ENCODE peak calls at places on chromosomes 2 and 18, in six cellular contexts. G is cardiac muscle cell; D is GM23248; Z is skeletal muscle cell; S is CD8-positive, alpha-beta T cell; W is small intestine. K is an unnamed sample.

GRCh38 chr18:74906189-74906588 is 302.8 kb downstream of the PTGR3 start:
- DNase-seq in G (no peak), D (no peak), Z (peak; percentile 41), W (peak; percentile 45), S (no peak), K (no peak)

GRCh38 chr2:72092099-72092498 is 55.6 kb downstream of the CYP26B1 start:
- DNase-seq in S (no peak), Z (no peak), D (no peak), W (peak; percentile 97), G (no peak), K (no peak)

GRCh38 chr2:237244976-237245646 is 159.4 kb downstream of the COPS8 start:
- DNase-seq in G (peak; percentile 98), D (peak; percentile 83), Z (peak; percentile 84), S (no peak), W (no peak), K (no peak)

GRCh38 chr2:100767224-100767653 is 52.7 kb upstream of the NPAS2 start:
- DNase-seq in Z (no peak), S (no peak), D (peak; percentile 78), W (no peak), G (peak; percentile 36), K (peak; percentile 64)

GRCh38 chr18:36297419-36298112 is at the start of gene FHOD3:
- DNase-seq in S (no peak), Z (no peak), G (peak; percentile 88), W (peak; percentile 14), D (peak; percentile 81), K (no peak)

GRCh38 chr2:170502400-170503135 is 212.6 kb upstream of the SP5 start:
- DNase-seq in Z (no peak), D (no peak), G (no peak), W (no peak), S (no peak), K (no peak)

GRCh38 chr2:10320933-10321332 is 18.2 kb downstream of the HPCAL1 start:
- DNase-seq in D (no peak), W (no peak), G (no peak), S (no peak), Z (no peak), K (no peak)

GRCh38 chr2:240919786-240920782 is 13.9 kb downstream of the CROCC2 start:
- DNase-seq in W (no peak), Z (no peak), D (no peak), S (no peak), G (no peak), K (no peak)

GRCh38 chr2:207796585-207797350 is 27.1 kb upstream of the FZD5 start:
- DNase-seq in G (peak; percentile 25), D (no peak), Z (no peak), W (peak; percentile 82), S (no peak), K (no peak)

GRCh38 chr2:120978359-120979050 is 242.8 kb downstream of the GLI2 start:
- DNase-seq in Z (no peak), D (no peak), S (no peak), W (no peak), G (no peak), K (no peak)

GRCh38 chr2:160751021-160751420 is 257.4 kb upstream of the RBMS1 start:
- DNase-seq in D (peak; percentile 72), Z (no peak), G (no peak), W (no peak), S (no peak), K (no peak)

GRCh38 chr18:40159141-40160017 is 1795.7 kb upstream of the PIK3C3 start:
- DNase-seq in W (peak; percentile 2), Z (no peak), S (no peak), D (peak; percentile 68), G (peak; percentile 68), K (peak; percentile 0)

GRCh38 chr18:12595571-12596255 is 62.2 kb downstream of the SPIRE1 start:
- DNase-seq in G (no peak), D (no peak), Z (no peak), S (no peak), W (no peak), K (no peak)

GRCh38 chr2:202494300-202494699 is 118.2 kb downstream of the BMPR2 start:
- DNase-seq in W (peak; percentile 17), S (no peak), D (peak; percentile 86), Z (peak; percentile 44), G (peak; percentile 66), K (peak; percentile 24)

GRCh38 chr2:241125626-241126025 is 23.5 kb upstream of the MTERF4 start:
- DNase-seq in S (no peak), D (no peak), G (no peak), Z (no peak), W (no peak), K (no peak)

GRCh38 chr2:230411484-230412368 is 4.3 kb upstream of the SP100 start:
- DNase-seq in S (peak; percentile 49), D (peak; percentile 87), W (peak; percentile 82), G (peak; percentile 72), Z (no peak), K (no peak)

GRCh38 chr2:113227290-113227689 is 51.4 kb downstream of the PAX8 start:
- DNase-seq in S (no peak), D (no peak), W (no peak), Z (no peak), G (no peak), K (no peak)

GRCh38 chr18:28715206-28715605 is 538.3 kb upstream of the CDH2 start:
- DNase-seq in Z (no peak), D (no peak), S (no peak), G (peak; percentile 42), W (no peak), K (no peak)

GRCh38 chr2:59850554-59850953 is 702.9 kb downstream of the BCL11A start:
- DNase-seq in S (no peak), G (no peak), D (no peak), W (peak; percentile 65), Z (no peak), K (no peak)

DNA sequence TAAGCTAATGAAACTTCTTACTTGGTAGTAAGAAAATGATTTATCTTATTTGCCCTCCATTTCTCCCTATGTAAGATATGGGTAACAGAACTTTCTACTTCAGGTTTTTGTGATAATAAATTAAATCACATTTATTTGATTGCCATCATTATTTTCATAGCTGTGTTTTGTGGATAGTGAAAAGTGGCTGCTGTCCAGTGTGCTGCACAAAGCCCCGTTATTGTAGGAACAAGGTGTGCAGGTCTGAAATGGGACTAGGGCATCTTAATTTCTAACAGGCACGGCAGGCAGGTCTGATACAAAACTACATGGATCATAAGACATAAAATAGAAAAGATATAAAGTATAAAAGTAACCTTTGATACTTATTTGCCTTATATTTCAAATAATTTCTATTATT is 51.6 kb upstream of the THSD7B start:
- DNase-seq in D (no peak), G (no peak), Z (no peak), W (no peak), S (no peak), K (no peak)
- H3K4me3 ChIP-seq in D (no peak overlapping the region), G (no peak overlapping the region), Z (no peak overlapping the region), W (no peak overlapping the region), S (no peak overlapping the region), K (no peak overlapping the region)

GRCh38 chr2:151025816-151026215 is 235.8 kb downstream of the RBM43 start:
- DNase-seq in D (no peak), S (no peak), W (no peak), G (no peak), Z (no peak), K (no peak)

GRCh38 chr2:151024696-151025095 is 237.0 kb downstream of the RBM43 start:
- DNase-seq in D (no peak), G (no peak), Z (no peak), W (no peak), S (no peak), K (no peak)

GRCh38 chr2:151029406-151030157 is 232.1 kb downstream of the RBM43 start:
- DNase-seq in G (peak; percentile 94), S (no peak), D (peak; percentile 89), Z (peak; percentile 85), W (no peak), K (no peak)

GRCh38 chr2:151028691-151029176 is 232.9 kb downstream of the RBM43 start:
- DNase-seq in Z (peak; percentile 23), G (peak; percentile 64), S (no peak), W (no peak), D (no peak), K (no peak)

DNA sequence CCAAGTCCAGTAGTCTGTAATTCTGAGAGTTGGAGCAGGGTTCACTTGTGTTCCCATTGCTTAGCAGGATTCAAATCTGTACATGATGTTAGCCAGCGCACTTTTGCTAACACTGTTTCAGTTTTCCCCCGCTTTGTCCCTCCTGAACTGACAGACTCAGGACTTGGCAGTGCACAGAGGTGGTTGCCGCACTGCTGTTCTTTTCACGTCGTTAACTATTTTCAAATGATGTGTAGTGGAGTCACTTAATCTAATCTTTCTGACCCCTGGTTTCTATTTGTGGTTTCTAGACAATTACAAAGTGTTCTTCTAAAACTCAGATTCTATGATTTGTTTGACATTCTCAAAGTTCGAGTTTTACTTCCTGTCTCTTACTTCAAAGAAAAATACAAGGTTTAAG is 234.5 kb downstream of the RBM43 start:
- DNase-seq in D (no peak), W (no peak), G (peak; percentile 83), Z (no peak), S (no peak), K (no peak)
- H3K4me3 ChIP-seq in D (no peak overlapping the region), W (no peak overlapping the region), G (no peak overlapping the region), Z (no peak overlapping the region), S (no peak overlapping the region), K (no peak overlapping the region)

DNA sequence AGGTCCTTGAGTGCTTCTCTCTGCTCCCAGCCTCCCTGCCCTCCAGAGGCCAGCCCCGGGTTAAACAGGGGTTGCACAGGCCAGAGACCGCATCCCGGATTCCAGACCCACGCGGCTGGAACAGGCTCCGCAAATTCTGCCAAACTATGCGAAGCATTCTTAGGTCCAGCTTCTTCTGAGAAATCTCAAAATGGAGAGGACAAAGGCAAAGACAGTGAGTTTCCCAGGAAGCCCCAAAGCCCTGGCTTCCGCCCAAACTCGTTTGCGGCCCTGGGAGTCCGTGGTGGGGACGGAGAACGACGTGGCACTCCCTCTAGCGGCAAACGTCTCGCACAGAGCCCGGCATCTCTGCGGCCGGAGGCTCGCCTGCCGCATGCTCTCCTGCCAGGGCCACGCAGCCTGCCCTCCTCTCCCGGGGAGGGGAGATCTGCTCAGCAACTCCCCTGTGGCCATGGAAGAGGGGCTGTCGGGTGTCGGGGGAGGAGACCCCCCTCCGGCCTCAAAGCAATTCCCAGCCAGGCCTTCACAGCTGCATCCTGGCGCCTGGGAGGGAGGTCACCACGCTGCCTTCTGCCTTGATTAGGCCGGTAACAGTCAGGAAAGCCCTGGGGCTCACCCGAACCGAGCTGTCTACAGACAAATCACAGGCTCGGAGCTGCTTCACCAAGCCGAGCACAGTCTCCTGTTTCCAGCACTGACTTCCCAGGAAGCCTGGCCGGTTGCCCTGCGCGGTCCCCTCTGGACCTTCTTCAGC is 33.4 kb upstream of the KLHL29 start:
- DNase-seq in Z (peak; percentile 26), G (peak; percentile 95), S (peak; percentile 24), W (peak; percentile 62), D (peak; percentile 93), K (peak; percentile 65)
- H3K4me3 ChIP-seq in Z (no peak overlapping the region), G (no peak overlapping the region), S (no peak overlapping the region), W (no peak overlapping the region), D (peak overlapping the region; percentile 10), K (no peak overlapping the region)

DNA sequence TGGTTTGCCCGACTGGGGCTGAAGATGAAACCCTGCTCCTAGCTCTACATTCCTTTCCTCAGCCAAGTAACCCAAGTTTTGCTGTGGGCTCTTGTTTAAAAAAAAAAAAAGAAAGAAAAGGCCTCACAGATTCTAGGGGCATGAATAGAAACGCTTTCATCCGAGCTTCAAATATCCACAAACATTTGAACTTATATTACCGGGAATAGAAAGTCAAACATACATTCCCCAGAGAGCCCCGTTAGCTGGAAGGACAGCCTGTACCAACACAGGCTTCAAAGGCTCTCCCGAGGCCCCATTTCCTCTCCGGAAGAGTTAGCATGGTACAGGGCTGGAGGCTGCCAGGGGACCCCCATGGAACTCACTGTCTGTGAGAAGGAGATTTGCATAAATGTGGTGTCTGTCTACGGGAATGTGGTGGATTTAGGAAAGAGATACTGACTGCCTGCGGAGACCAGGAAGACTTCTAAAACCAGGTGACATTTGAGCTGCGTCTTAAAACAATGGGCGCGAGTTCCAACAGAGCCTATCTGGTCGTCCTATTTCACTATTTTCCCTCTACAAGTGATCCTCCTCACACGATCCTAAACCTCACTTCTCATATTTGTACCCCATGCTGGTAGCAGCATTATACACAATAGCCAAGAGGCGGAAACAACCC is 723 bp upstream of the MATN3 start:
- DNase-seq in W (no peak), G (no peak), Z (no peak), S (no peak), D (no peak), K (no peak)
- H3K4me3 ChIP-seq in W (no peak overlapping the region), G (peak overlapping the region; percentile 37), Z (peak overlapping the region; percentile 46), S (peak overlapping the region; percentile 43), D (peak overlapping the region; percentile 70), K (peak overlapping the region; percentile 29)